ENCODE peak calls at places on chromosomes 3 and 15, in nine cellular contexts. A is CD8-positive, alpha-beta memory T cell; K is uterus; M is mesendoderm; E is astrocyte; X is thoracic aorta; I is adrenal gland; O is upper lobe of right lung; T is Caco-2. Y is an unnamed sample.

GRCh38 chr3:149971403-149972075 is 844 bp upstream of the PFN2 start:
- DNase-seq in A (no peak), K (peak; percentile 68), M (peak; percentile 90), E (peak; percentile 70), X (peak; percentile 20), I (peak; percentile 57), O (peak; percentile 76), T (peak; percentile 57), Y (peak; percentile 87)

GRCh38 chr3:38960953-38961622 is 90.7 kb downstream of the SCN11A start:
- DNase-seq in A (no peak), K (no peak), M (peak; percentile 76), E (peak; percentile 18), X (no peak), I (peak; percentile 46), O (no peak), T (peak; percentile 43), Y (peak; percentile 16)

GRCh38 chr3:118974356-118975097 is 60.1 kb downstream of the IGSF11 start:
- DNase-seq in A (no peak), K (no peak), M (peak; percentile 86), E (no peak), X (no peak), I (no peak), O (no peak), T (no peak), Y (no peak)

GRCh38 chr3:132245547-132245946 is 71.7 kb upstream of the ACP3 start:
- DNase-seq in A (no peak), K (no peak), M (no peak), E (peak; percentile 48), X (no peak), I (no peak), O (no peak), T (no peak), Y (no peak)

GRCh38 chr15:70584441-70584837 is 178.9 kb downstream of the UACA start:
- DNase-seq in A (no peak), K (no peak), M (no peak), E (no peak), X (no peak), I (no peak), O (no peak), T (no peak), Y (peak; percentile 17)

GRCh38 chr3:150521458-150521857 is 24.8 kb downstream of the SERP1 start:
- DNase-seq in A (no peak), K (no peak), M (no peak), E (no peak), X (no peak), I (no peak), O (no peak), T (no peak), Y (no peak)

GRCh38 chr15:66587749-66588148 is 22.0 kb upstream of the LCTL start:
- DNase-seq in A (no peak), K (no peak), M (no peak), E (no peak), X (no peak), I (no peak), O (no peak), T (no peak), Y (no peak)

GRCh38 chr3:101941253-101942039 is 92.1 kb downstream of the NFKBIZ start:
- DNase-seq in A (no peak), K (no peak), M (no peak), E (peak; percentile 75), X (no peak), I (no peak), O (no peak), T (no peak), Y (no peak)

GRCh38 chr15:45048784-45049631 is 26.0 kb downstream of the SORD start:
- DNase-seq in A (no peak), K (no peak), M (peak; percentile 75), E (peak; percentile 64), X (no peak), I (no peak), O (no peak), T (peak; percentile 68), Y (no peak)

GRCh38 chr15:60362318-60363023 is 35.3 kb downstream of the ANXA2 start:
- DNase-seq in A (no peak), K (no peak), M (no peak), E (peak; percentile 81), X (no peak), I (no peak), O (no peak), T (no peak), Y (peak; percentile 75)

GRCh38 chr3:38003817-38004414 is 13.3 kb downstream of the VILL start:
- DNase-seq in A (peak; percentile 46), K (no peak), M (no peak), E (no peak), X (no peak), I (no peak), O (peak; percentile 58), T (no peak), Y (no peak)

DNA sequence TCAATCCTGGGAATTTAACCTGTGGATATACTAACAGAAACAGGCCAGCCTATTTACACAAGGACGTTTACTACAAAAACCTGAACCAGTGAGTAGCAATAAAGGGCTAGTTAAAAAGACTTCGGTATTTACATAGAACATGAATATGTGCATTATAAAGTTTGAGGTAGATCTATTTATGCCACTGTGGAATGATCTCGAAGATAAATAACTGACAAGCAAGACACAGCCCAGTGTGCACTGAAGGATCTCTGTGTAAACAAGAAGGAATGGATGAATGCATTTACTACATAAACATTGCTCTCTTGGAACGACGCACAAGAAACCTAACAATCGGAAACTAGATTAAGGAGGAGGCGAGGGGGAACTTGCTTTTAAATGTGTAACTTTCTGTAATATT is 132.0 kb upstream of the NSMCE3 start:
- DNase-seq in A (no peak), K (no peak), M (no peak), E (no peak), X (no peak), I (no peak), O (no peak), T (no peak), Y (no peak)
- H3K4me1 ChIP-seq in A (no peaks in the 10 kb centered on the region), K (no peaks in the 10 kb centered on the region), M (peaks cover 1% of the 10 kb centered on the region), E (no peaks in the 10 kb centered on the region), X (no peaks in the 10 kb centered on the region), I (no peaks in the 10 kb centered on the region), O (no peaks in the 10 kb centered on the region), T (no peaks in the 10 kb centered on the region), Y (no peaks in the 10 kb centered on the region)

GRCh38 chr3:126442099-126442848 is 33.4 kb downstream of the ZXDC start:
- DNase-seq in A (no peak), K (no peak), M (no peak), E (no peak), X (no peak), I (no peak), O (peak; percentile 61), T (no peak), Y (no peak)

GRCh38 chr3:126441256-126441880 is 34.3 kb downstream of the ZXDC start:
- DNase-seq in A (no peak), K (no peak), M (no peak), E (no peak), X (no peak), I (no peak), O (peak; percentile 31), T (no peak), Y (no peak)

GRCh38 chr3:126445506-126445905 is 30.2 kb downstream of the ZXDC start:
- DNase-seq in A (no peak), K (no peak), M (no peak), E (no peak), X (no peak), I (no peak), O (peak; percentile 19), T (no peak), Y (no peak)

GRCh38 chr3:126440709-126440995 is 35.0 kb downstream of the ZXDC start:
- DNase-seq in A (no peak), K (no peak), M (no peak), E (no peak), X (no peak), I (peak; percentile 5), O (peak; percentile 37), T (no peak), Y (no peak)

DNA sequence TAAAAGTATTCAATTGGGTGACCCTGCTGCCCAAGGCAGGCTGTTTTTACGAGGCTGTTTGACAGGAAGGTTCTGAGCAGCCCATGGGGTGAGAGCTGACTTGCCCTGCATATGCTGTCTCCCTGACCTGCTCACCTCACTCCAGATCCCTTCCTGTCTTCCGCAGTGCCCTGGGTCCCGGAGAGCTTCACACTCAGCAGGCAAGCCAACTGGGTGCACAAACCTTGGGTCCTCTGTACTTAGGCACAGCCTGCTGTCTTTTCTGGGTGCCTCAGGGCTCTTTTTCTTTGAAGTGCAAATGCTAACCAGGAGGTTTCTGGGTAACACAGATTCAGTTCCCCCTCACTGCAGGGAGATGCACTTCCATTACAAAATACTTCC is 32.9 kb downstream of the ZXDC start:
- DNase-seq in A (no peak), K (no peak), M (no peak), E (no peak), X (no peak), I (no peak), O (peak; percentile 33), T (no peak), Y (no peak)
- H3K36me3 ChIP-seq in A (peaks cover 5% of the 10 kb centered on the region), K (no peaks in the 10 kb centered on the region), M (peaks cover 1% of the 10 kb centered on the region), E (no peaks in the 10 kb centered on the region), X (peaks cover 20% of the 10 kb centered on the region), I (peaks cover 20% of the 10 kb centered on the region), O (peaks cover 38% of the 10 kb centered on the region), T (no peaks in the 10 kb centered on the region), Y (peaks cover 5% of the 10 kb centered on the region)

GRCh38 chr15:39585394-39585841 is 4.5 kb downstream of the THBS1 start:
- DNase-seq in A (no peak), K (no peak), M (no peak), E (no peak), X (no peak), I (no peak), O (no peak), T (no peak), Y (no peak)

GRCh38 chr15:39584266-39584659 is 3.4 kb downstream of the THBS1 start:
- DNase-seq in A (no peak), K (no peak), M (no peak), E (no peak), X (no peak), I (no peak), O (no peak), T (no peak), Y (no peak)

GRCh38 chr15:39585871-39586301 is 5.0 kb downstream of the THBS1 start:
- DNase-seq in A (no peak), K (no peak), M (no peak), E (no peak), X (no peak), I (no peak), O (no peak), T (no peak), Y (no peak)

GRCh38 chr15:39583586-39584265 is 2.8 kb downstream of the THBS1 start:
- DNase-seq in A (no peak), K (no peak), M (peak; percentile 72), E (no peak), X (no peak), I (no peak), O (no peak), T (no peak), Y (peak; percentile 54)

GRCh38 chr15:39584662-39585393 is 3.9 kb downstream of the THBS1 start:
- DNase-seq in A (no peak), K (no peak), M (no peak), E (no peak), X (no peak), I (no peak), O (no peak), T (no peak), Y (no peak)
- H3K4me3 ChIP-seq in A (no peak overlapping the region), K (peak overlapping the region; percentile 90), M (no peak overlapping the region), E (peak overlapping the region; percentile 94), X (no peak overlapping the region), I (no peak overlapping the region), O (peak overlapping the region; percentile 60), T (no peak overlapping the region), Y (no peak overlapping the region)

DNA sequence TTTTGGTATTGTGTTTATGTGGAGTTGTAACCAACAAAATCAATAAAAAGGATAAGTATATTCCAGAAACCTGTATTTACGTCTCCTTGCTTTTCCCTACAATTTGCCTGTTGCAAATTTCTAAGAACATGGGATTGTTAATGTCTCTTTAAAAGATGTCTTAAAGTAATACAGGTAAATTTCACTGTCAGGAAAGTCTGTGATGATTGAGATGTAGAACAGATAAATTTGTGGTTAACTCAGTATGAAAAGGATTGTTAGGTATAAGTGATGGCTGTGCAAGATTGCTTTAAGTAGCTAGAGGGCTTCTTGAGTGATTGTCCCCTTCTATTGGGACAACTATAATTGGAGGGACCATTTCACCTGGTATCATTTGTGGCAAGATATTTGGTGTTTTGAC is 6.8 kb downstream of the PTPRG start:
- DNase-seq in A (no peak), K (no peak), M (no peak), E (no peak), X (no peak), I (no peak), O (no peak), T (no peak), Y (no peak)
- H3K4me1 ChIP-seq in A (no peaks in the 10 kb centered on the region), K (no peaks in the 10 kb centered on the region), M (peaks cover 2% of the 10 kb centered on the region), E (peaks cover 33% of the 10 kb centered on the region), X (peaks cover 68% of the 10 kb centered on the region), I (peaks cover 36% of the 10 kb centered on the region), O (peaks cover 25% of the 10 kb centered on the region), T (peaks cover 5% of the 10 kb centered on the region), Y (peaks cover 3% of the 10 kb centered on the region)